ENCODE peak calls at places on chromosomes 13 and 19, in eight cellular contexts. One of them, this sample, is unnamed.

GRCh38 chr13:83709751-83710515 is 172.3 kb downstream of the SLITRK1 start:
- DNase-seq in RWPE1: peak
- DNase-seq in dorsolateral prefrontal cortex: no peak
- DNase-seq in iPS DF 6.9: no peak
- DNase-seq in OCI-LY7: no peak
- DNase-seq in uterus: no peak
- DNase-seq in NCI-H774: no peak
- DNase-seq in cardiac septum: no peak
- DNase-seq in this sample: peak

GRCh38 chr19:19670070-19670551 is 1.5 kb downstream of the ZNF101 start:
- DNase-seq in NCI-H774: no peak
- DNase-seq in dorsolateral prefrontal cortex: no peak
- DNase-seq in OCI-LY7: no peak
- DNase-seq in uterus: no peak
- DNase-seq in RWPE1: no peak
- DNase-seq in iPS DF 6.9: no peak
- DNase-seq in cardiac septum: no peak
- DNase-seq in this sample: peak

GRCh38 chr13:30337061-30337601 is 29.8 kb upstream of the KATNAL1 start:
- DNase-seq in cardiac septum: no peak
- DNase-seq in dorsolateral prefrontal cortex: no peak
- DNase-seq in RWPE1: no peak
- DNase-seq in iPS DF 6.9: no peak
- DNase-seq in NCI-H774: no peak
- DNase-seq in OCI-LY7: no peak
- DNase-seq in uterus: no peak
- DNase-seq in this sample: no peak

GRCh38 chr13:113343692-113343968 is 20.3 kb downstream of the GRTP1 start:
- DNase-seq in NCI-H774: no peak
- DNase-seq in RWPE1: no peak
- DNase-seq in iPS DF 6.9: no peak
- DNase-seq in cardiac septum: no peak
- DNase-seq in dorsolateral prefrontal cortex: no peak
- DNase-seq in uterus: no peak
- DNase-seq in OCI-LY7: no peak
- DNase-seq in this sample: no peak

GRCh38 chr19:35513975-35514809 is 743 bp upstream of the DMKN start:
- DNase-seq in cardiac septum: no peak
- DNase-seq in RWPE1: no peak
- DNase-seq in NCI-H774: no peak
- DNase-seq in dorsolateral prefrontal cortex: no peak
- DNase-seq in OCI-LY7: no peak
- DNase-seq in iPS DF 6.9: no peak
- DNase-seq in uterus: no peak
- DNase-seq in this sample: no peak

GRCh38 chr19:14516746-14517438 is 1.3 kb downstream of the DNAJB1 start:
- DNase-seq in NCI-H774: no peak
- DNase-seq in iPS DF 6.9: no peak
- DNase-seq in OCI-LY7: peak
- DNase-seq in dorsolateral prefrontal cortex: no peak
- DNase-seq in cardiac septum: no peak
- DNase-seq in uterus: no peak
- DNase-seq in RWPE1: no peak
- DNase-seq in this sample: no peak

GRCh38 chr13:105485061-105485460 is 1050.4 kb downstream of the EFNB2 start:
- DNase-seq in uterus: no peak
- DNase-seq in iPS DF 6.9: no peak
- DNase-seq in RWPE1: no peak
- DNase-seq in cardiac septum: no peak
- DNase-seq in NCI-H774: no peak
- DNase-seq in OCI-LY7: no peak
- DNase-seq in dorsolateral prefrontal cortex: no peak
- DNase-seq in this sample: no peak

GRCh38 chr19:43078311-43078710 is 4.2 kb downstream of the PSG2 start:
- DNase-seq in iPS DF 6.9: no peak
- DNase-seq in dorsolateral prefrontal cortex: no peak
- DNase-seq in uterus: no peak
- DNase-seq in OCI-LY7: no peak
- DNase-seq in NCI-H774: no peak
- DNase-seq in RWPE1: peak
- DNase-seq in cardiac septum: no peak
- DNase-seq in this sample: peak

GRCh38 chr13:50617134-50617721 is 226.3 kb downstream of the DLEU7 start:
- DNase-seq in dorsolateral prefrontal cortex: no peak
- DNase-seq in OCI-LY7: no peak
- DNase-seq in cardiac septum: no peak
- DNase-seq in RWPE1: peak
- DNase-seq in uterus: no peak
- DNase-seq in NCI-H774: no peak
- DNase-seq in iPS DF 6.9: no peak
- DNase-seq in this sample: peak

GRCh38 chr13:46062190-46062589 is 9.6 kb upstream of the ZC3H13 start:
- DNase-seq in iPS DF 6.9: no peak
- DNase-seq in uterus: no peak
- DNase-seq in dorsolateral prefrontal cortex: no peak
- DNase-seq in OCI-LY7: no peak
- DNase-seq in RWPE1: peak
- DNase-seq in NCI-H774: no peak
- DNase-seq in cardiac septum: no peak
- DNase-seq in this sample: peak

GRCh38 chr19:41703602-41704293 is 4.7 kb upstream of the CEACAM5 start:
- DNase-seq in uterus: peak
- DNase-seq in NCI-H774: no peak
- DNase-seq in OCI-LY7: no peak
- DNase-seq in iPS DF 6.9: no peak
- DNase-seq in RWPE1: no peak
- DNase-seq in cardiac septum: no peak
- DNase-seq in dorsolateral prefrontal cortex: no peak
- DNase-seq in this sample: no peak

GRCh38 chr13:45623516-45624090 is 8.1 kb upstream of the ERICH6B start:
- DNase-seq in cardiac septum: no peak
- DNase-seq in uterus: no peak
- DNase-seq in NCI-H774: no peak
- DNase-seq in RWPE1: peak
- DNase-seq in dorsolateral prefrontal cortex: no peak
- DNase-seq in iPS DF 6.9: no peak
- DNase-seq in OCI-LY7: peak
- DNase-seq in this sample: no peak

GRCh38 chr19:14218615-14219330 is 12.8 kb upstream of the ADGRL1 start:
- DNase-seq in RWPE1: no peak
- DNase-seq in NCI-H774: no peak
- DNase-seq in cardiac septum: no peak
- DNase-seq in uterus: no peak
- DNase-seq in iPS DF 6.9: no peak
- DNase-seq in OCI-LY7: no peak
- DNase-seq in dorsolateral prefrontal cortex: no peak
- DNase-seq in this sample: no peak

GRCh38 chr19:2612619-2613249 is 89.8 kb downstream of the GNG7 start:
- DNase-seq in cardiac septum: peak
- DNase-seq in NCI-H774: no peak
- DNase-seq in dorsolateral prefrontal cortex: no peak
- DNase-seq in RWPE1: no peak
- DNase-seq in OCI-LY7: no peak
- DNase-seq in uterus: no peak
- DNase-seq in iPS DF 6.9: no peak
- DNase-seq in this sample: no peak

GRCh38 chr19:48473161-48473966 is 4.2 kb downstream of the CYTH2 start:
- DNase-seq in OCI-LY7: no peak
- DNase-seq in cardiac septum: no peak
- DNase-seq in uterus: no peak
- DNase-seq in iPS DF 6.9: no peak
- DNase-seq in NCI-H774: no peak
- DNase-seq in dorsolateral prefrontal cortex: no peak
- DNase-seq in RWPE1: no peak
- DNase-seq in this sample: no peak

GRCh38 chr13:94073006-94073744 is 406.3 kb downstream of the DCT start:
- DNase-seq in NCI-H774: no peak
- DNase-seq in RWPE1: no peak
- DNase-seq in cardiac septum: no peak
- DNase-seq in OCI-LY7: no peak
- DNase-seq in iPS DF 6.9: no peak
- DNase-seq in uterus: no peak
- DNase-seq in dorsolateral prefrontal cortex: no peak
- DNase-seq in this sample: no peak

GRCh38 chr19:4108767-4109625 is 14.9 kb downstream of the MAP2K2 start:
- DNase-seq in uterus: no peak
- DNase-seq in OCI-LY7: no peak
- DNase-seq in iPS DF 6.9: no peak
- DNase-seq in dorsolateral prefrontal cortex: no peak
- DNase-seq in RWPE1: no peak
- DNase-seq in cardiac septum: no peak
- DNase-seq in NCI-H774: no peak
- DNase-seq in this sample: no peak

GRCh38 chr13:87674143-87674772 is 3.1 kb downstream of the SLITRK5 start:
- DNase-seq in NCI-H774: no peak
- DNase-seq in cardiac septum: no peak
- DNase-seq in OCI-LY7: peak
- DNase-seq in dorsolateral prefrontal cortex: no peak
- DNase-seq in uterus: no peak
- DNase-seq in RWPE1: no peak
- DNase-seq in iPS DF 6.9: no peak
- DNase-seq in this sample: no peak

GRCh38 chr13:80586356-80586755 is 245.4 kb upstream of the SPRY2 start:
- DNase-seq in cardiac septum: no peak
- DNase-seq in OCI-LY7: no peak
- DNase-seq in uterus: no peak
- DNase-seq in RWPE1: no peak
- DNase-seq in dorsolateral prefrontal cortex: no peak
- DNase-seq in iPS DF 6.9: no peak
- DNase-seq in NCI-H774: no peak
- DNase-seq in this sample: no peak

GRCh38 chr13:110403721-110404120 is 96.6 kb downstream of the COL4A2 start:
- DNase-seq in dorsolateral prefrontal cortex: no peak
- DNase-seq in RWPE1: no peak
- DNase-seq in OCI-LY7: no peak
- DNase-seq in cardiac septum: no peak
- DNase-seq in NCI-H774: no peak
- DNase-seq in uterus: no peak
- DNase-seq in iPS DF 6.9: no peak
- DNase-seq in this sample: no peak

GRCh38 chr19:52748336-52748950 is 13.6 kb upstream of the ZNF611 start:
- DNase-seq in cardiac septum: no peak
- DNase-seq in NCI-H774: no peak
- DNase-seq in RWPE1: peak
- DNase-seq in uterus: peak
- DNase-seq in OCI-LY7: peak
- DNase-seq in dorsolateral prefrontal cortex: no peak
- DNase-seq in iPS DF 6.9: no peak
- DNase-seq in this sample: no peak

GRCh38 chr19:4722671-4723464 is 774 bp downstream of the DPP9 start:
- DNase-seq in uterus: peak
- DNase-seq in cardiac septum: no peak
- DNase-seq in RWPE1: peak
- DNase-seq in iPS DF 6.9: no peak
- DNase-seq in dorsolateral prefrontal cortex: no peak
- DNase-seq in NCI-H774: no peak
- DNase-seq in OCI-LY7: peak
- DNase-seq in this sample: no peak

GRCh38 chr19:43148233-43148632 is 38.1 kb downstream of the PSG5 start:
- DNase-seq in NCI-H774: no peak
- DNase-seq in OCI-LY7: no peak
- DNase-seq in RWPE1: peak
- DNase-seq in dorsolateral prefrontal cortex: no peak
- DNase-seq in iPS DF 6.9: no peak
- DNase-seq in cardiac septum: no peak
- DNase-seq in uterus: no peak
- DNase-seq in this sample: peak

GRCh38 chr19:4103073-4103418 is 20.9 kb downstream of the MAP2K2 start:
- DNase-seq in NCI-H774: no peak
- DNase-seq in dorsolateral prefrontal cortex: no peak
- DNase-seq in cardiac septum: no peak
- DNase-seq in uterus: no peak
- DNase-seq in OCI-LY7: no peak
- DNase-seq in RWPE1: no peak
- DNase-seq in iPS DF 6.9: no peak
- DNase-seq in this sample: no peak

GRCh38 chr13:113765241-113765910 is 6.3 kb downstream of the TMEM255B start:
- DNase-seq in iPS DF 6.9: no peak
- DNase-seq in cardiac septum: no peak
- DNase-seq in RWPE1: no peak
- DNase-seq in NCI-H774: no peak
- DNase-seq in uterus: no peak
- DNase-seq in OCI-LY7: no peak
- DNase-seq in dorsolateral prefrontal cortex: no peak
- DNase-seq in this sample: no peak

GRCh38 chr13:37775871-37776270 is 93.7 kb downstream of the TRPC4 start:
- DNase-seq in NCI-H774: no peak
- DNase-seq in cardiac septum: no peak
- DNase-seq in RWPE1: no peak
- DNase-seq in iPS DF 6.9: no peak
- DNase-seq in uterus: no peak
- DNase-seq in OCI-LY7: no peak
- DNase-seq in dorsolateral prefrontal cortex: no peak
- DNase-seq in this sample: peak

GRCh38 chr13:78497702-78498319 is 105.5 kb downstream of the POU4F1 start:
- DNase-seq in iPS DF 6.9: no peak
- DNase-seq in dorsolateral prefrontal cortex: no peak
- DNase-seq in NCI-H774: no peak
- DNase-seq in OCI-LY7: no peak
- DNase-seq in RWPE1: no peak
- DNase-seq in cardiac septum: no peak
- DNase-seq in uterus: no peak
- DNase-seq in this sample: no peak

GRCh38 chr13:98557934-98558630 is 18.8 kb downstream of the STK24 start:
- DNase-seq in cardiac septum: no peak
- DNase-seq in OCI-LY7: no peak
- DNase-seq in dorsolateral prefrontal cortex: no peak
- DNase-seq in RWPE1: no peak
- DNase-seq in iPS DF 6.9: no peak
- DNase-seq in uterus: no peak
- DNase-seq in NCI-H774: no peak
- DNase-seq in this sample: no peak

GRCh38 chr13:47420568-47420967 is 523.7 kb upstream of the HTR2A start:
- DNase-seq in RWPE1: no peak
- DNase-seq in uterus: no peak
- DNase-seq in OCI-LY7: no peak
- DNase-seq in iPS DF 6.9: no peak
- DNase-seq in dorsolateral prefrontal cortex: no peak
- DNase-seq in cardiac septum: no peak
- DNase-seq in NCI-H774: no peak
- DNase-seq in this sample: peak

GRCh38 chr13:30843548-30843947 is 62.5 kb upstream of the MEDAG start:
- DNase-seq in cardiac septum: no peak
- DNase-seq in uterus: no peak
- DNase-seq in NCI-H774: no peak
- DNase-seq in RWPE1: no peak
- DNase-seq in dorsolateral prefrontal cortex: no peak
- DNase-seq in iPS DF 6.9: no peak
- DNase-seq in OCI-LY7: no peak
- DNase-seq in this sample: no peak

GRCh38 chr19:54551950-54552912 is 21.4 kb upstream of the LILRA2 start:
- DNase-seq in dorsolateral prefrontal cortex: no peak
- DNase-seq in OCI-LY7: no peak
- DNase-seq in cardiac septum: no peak
- DNase-seq in iPS DF 6.9: no peak
- DNase-seq in RWPE1: no peak
- DNase-seq in uterus: no peak
- DNase-seq in NCI-H774: no peak
- DNase-seq in this sample: no peak

GRCh38 chr19:13689050-13689449 is 75.3 kb upstream of the MRI1 start:
- DNase-seq in dorsolateral prefrontal cortex: no peak
- DNase-seq in uterus: no peak
- DNase-seq in NCI-H774: no peak
- DNase-seq in OCI-LY7: peak
- DNase-seq in iPS DF 6.9: peak
- DNase-seq in cardiac septum: no peak
- DNase-seq in RWPE1: peak
- DNase-seq in this sample: no peak

GRCh38 chr13:35992964-35993363 is 138.2 kb downstream of the DCLK1 start:
- DNase-seq in cardiac septum: no peak
- DNase-seq in NCI-H774: no peak
- DNase-seq in iPS DF 6.9: no peak
- DNase-seq in OCI-LY7: no peak
- DNase-seq in RWPE1: no peak
- DNase-seq in dorsolateral prefrontal cortex: no peak
- DNase-seq in uterus: no peak
- DNase-seq in this sample: no peak

GRCh38 chr19:45450042-45450380 is 17.8 kb upstream of the FOSB start:
- DNase-seq in OCI-LY7: no peak
- DNase-seq in dorsolateral prefrontal cortex: no peak
- DNase-seq in uterus: no peak
- DNase-seq in NCI-H774: no peak
- DNase-seq in cardiac septum: no peak
- DNase-seq in iPS DF 6.9: no peak
- DNase-seq in RWPE1: no peak
- DNase-seq in this sample: no peak